ENCODE peak calls at places on chromosomes 2 and 18, in seven cellular contexts. J is SK-N-SH, B is GM23248, A is OCI-LY7, K is hepatocyte, V is HCT116, W is GM23338. T is an unnamed sample.
A peak's percentile ranks its signal among the peaks of the same experiment; 100 is the strongest.

GRCh38 chr2:7819860-7820259 is 862.0 kb upstream of the ID2 start:
- DNase-seq in J (no peak), B (no peak), A (no peak), K (peak; percentile 49), V (no peak), W (no peak), T (no peak)

GRCh38 chr2:43824512-43824911 is 14.1 kb downstream of the ABCG5 start:
- DNase-seq in J (no peak), B (no peak), A (no peak), K (no peak), V (no peak), W (no peak), T (no peak)

GRCh38 chr18:48939368-48940097 is 11.2 kb downstream of the SMAD7 start:
- DNase-seq in J (no peak), B (peak; percentile 75), A (no peak), K (no peak), V (no peak), W (peak; percentile 80), T (no peak)

GRCh38 chr2:20563833-20564232 is 87.1 kb downstream of the HS1BP3 start:
- DNase-seq in J (no peak), B (peak; percentile 96), A (no peak), K (no peak), V (no peak), W (no peak), T (no peak)

GRCh38 chr2:128710770-128711169 is 392.1 kb upstream of the HS6ST1 start:
- DNase-seq in J (no peak), B (no peak), A (no peak), K (no peak), V (no peak), W (no peak), T (no peak)

GRCh38 chr2:101718993-101719571 is 21.6 kb downstream of the MAP4K4 start:
- DNase-seq in J (no peak), B (peak; percentile 50), A (peak; percentile 71), K (no peak), V (no peak), W (no peak), T (no peak)

GRCh38 chr2:236949089-236949935 is 136.4 kb upstream of the COPS8 start:
- DNase-seq in J (no peak), B (no peak), A (no peak), K (no peak), V (no peak), W (peak; percentile 43), T (no peak)

GRCh38 chr2:168573128-168573903 is 117.2 kb downstream of the CERS6 start:
- DNase-seq in J (no peak), B (peak; percentile 76), A (no peak), K (no peak), V (no peak), W (no peak), T (no peak)

GRCh38 chr2:42935692-42936631 is 143.6 kb upstream of the HAAO start:
- DNase-seq in J (no peak), B (no peak), A (no peak), K (no peak), V (no peak), W (no peak), T (no peak)

GRCh38 chr2:95262896-95263542 is 11.2 kb upstream of the PROM2 start:
- DNase-seq in J (peak; percentile 1), B (no peak), A (no peak), K (no peak), V (no peak), W (no peak), T (no peak)

GRCh38 chr2:224357098-224357901 is 44.6 kb downstream of the FAM124B start:
- DNase-seq in J (peak; percentile 68), B (peak; percentile 74), A (peak; percentile 75), K (peak; percentile 77), V (peak; percentile 44), W (peak; percentile 73), T (peak; percentile 55)

GRCh38 chr2:220188031-220188430 is 560.6 kb downstream of the SLC4A3 start:
- DNase-seq in J (no peak), B (peak; percentile 88), A (no peak), K (peak; percentile 53), V (no peak), W (no peak), T (no peak)

GRCh38 chr2:15527074-15527739 is 33.9 kb downstream of the NBAS start:
- DNase-seq in J (no peak), B (no peak), A (no peak), K (no peak), V (no peak), W (peak; percentile 51), T (no peak)

GRCh38 chr2:42809131-42809875 is 16.9 kb upstream of the HAAO start:
- DNase-seq in J (peak; percentile 40), B (no peak), A (peak; percentile 29), K (peak; percentile 46), V (no peak), W (no peak), T (peak; percentile 13)

GRCh38 chr2:136424112-136424511 is 306.2 kb upstream of the CXCR4 start:
- DNase-seq in J (no peak), B (no peak), A (peak; percentile 14), K (no peak), V (no peak), W (no peak), T (no peak)

GRCh38 chr2:184683923-184684322 is 85.6 kb downstream of the ZNF804A start:
- DNase-seq in J (peak; percentile 15), B (no peak), A (no peak), K (no peak), V (no peak), W (no peak), T (no peak)

GRCh38 chr18:39840406-39840805 is 2114.6 kb upstream of the PIK3C3 start:
- DNase-seq in J (no peak), B (peak; percentile 52), A (no peak), K (no peak), V (no peak), W (no peak), T (no peak)

GRCh38 chr18:907171-907879 is 2.7 kb downstream of the ADCYAP1 start:
- DNase-seq in J (peak; percentile 49), B (peak; percentile 21), A (no peak), K (peak; percentile 39), V (no peak), W (peak; percentile 61), T (no peak)

DNA sequence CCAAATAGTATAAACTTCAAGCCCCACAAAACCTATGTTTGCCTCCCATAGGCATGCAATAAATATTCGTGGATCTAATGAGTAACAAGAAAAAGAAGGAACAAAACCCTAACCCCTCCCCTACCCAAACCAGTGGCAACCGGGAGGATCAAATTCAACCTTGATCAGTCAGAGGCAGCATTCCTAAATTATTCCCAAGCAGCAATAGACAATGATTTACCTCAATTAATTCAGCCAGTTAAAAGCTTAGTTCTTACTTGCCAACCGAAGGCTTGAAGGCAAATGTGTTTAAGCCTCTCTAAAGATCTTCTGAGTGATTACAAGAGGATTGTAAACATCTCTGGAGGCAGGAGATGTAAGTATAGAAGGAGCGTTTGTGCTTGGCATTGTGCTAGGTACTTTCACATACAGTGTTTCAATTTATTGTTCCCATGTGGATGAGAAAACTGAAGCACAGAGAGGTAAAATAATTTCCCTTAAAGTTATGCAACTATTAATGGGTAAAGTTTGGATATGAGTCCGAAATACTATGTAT is 197.7 kb downstream of the MTX2 start:
- DNase-seq in J (no peak), B (no peak), A (no peak), K (no peak), V (no peak), W (no peak), T (no peak)
- TF ChIP-seq EZH2phosphoT487 in J (no peak), B (no peak), A (no peak), K (no peak), V (no peak), W (no peak), T (no peak)

DNA sequence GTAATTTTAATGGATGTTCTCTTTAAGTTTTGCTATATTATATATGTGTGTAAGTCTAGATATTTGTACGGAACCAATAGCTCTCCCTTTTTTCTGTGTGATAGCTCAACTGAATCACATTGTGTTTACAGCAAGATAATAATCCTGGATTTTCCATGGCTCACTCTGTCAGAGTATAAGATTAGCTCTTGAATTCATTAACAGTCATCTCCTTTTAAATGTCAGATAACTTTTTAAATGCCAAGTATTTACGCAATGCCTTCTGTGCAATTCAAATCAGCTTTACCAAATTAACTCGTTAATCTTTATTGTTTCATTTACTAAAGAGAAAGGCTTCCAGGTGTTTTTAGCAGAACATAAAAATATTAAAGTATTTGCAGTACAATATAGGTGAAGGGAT is 76.9 kb downstream of the KIAA2012 start:
- DNase-seq in J (no peak), B (peak; percentile 61), A (no peak), K (no peak), V (no peak), W (no peak), T (no peak)
- H3K9me2 ChIP-seq in J (no peaks in the 10 kb centered on the region), B (no peaks in the 10 kb centered on the region), A (no peaks in the 10 kb centered on the region), K (no peaks in the 10 kb centered on the region), V (no peaks in the 10 kb centered on the region), W (peaks cover 8% of the 10 kb centered on the region), T (no peaks in the 10 kb centered on the region)

GRCh38 chr2:221791840-221792239 is 219.7 kb upstream of the EPHA4 start:
- DNase-seq in J (no peak), B (peak; percentile 38), A (no peak), K (no peak), V (no peak), W (no peak), T (no peak)
- TF ChIP-seq EZH2phosphoT487 in J (no peak), B (no peak), A (no peak), K (no peak), V (no peak), W (no peak), T (no peak)

DNA sequence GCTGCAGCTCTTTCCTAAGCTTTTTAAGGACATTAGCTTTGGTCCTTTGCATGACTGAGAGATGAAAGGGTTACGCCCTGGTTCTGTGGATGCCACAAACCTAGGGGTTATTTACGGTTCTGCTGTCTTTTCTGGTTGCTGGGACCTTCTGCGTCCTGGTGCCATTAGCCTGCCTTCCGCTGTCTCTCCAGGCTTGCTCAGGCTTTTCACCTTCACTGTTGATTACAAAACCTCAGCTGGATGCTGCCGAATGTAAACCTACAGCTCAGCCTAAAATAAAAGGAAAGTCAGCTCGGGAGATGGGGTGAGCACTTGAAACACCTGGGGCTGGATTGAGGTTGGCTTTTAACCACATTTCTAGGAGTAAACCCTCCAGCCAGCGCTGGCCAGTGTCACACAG is 130.9 kb upstream of the ARHGAP28 start:
- DNase-seq in J (no peak), B (no peak), A (no peak), K (no peak), V (no peak), W (peak; percentile 21), T (no peak)
- H3K9me2 ChIP-seq in J (no peaks in the 10 kb centered on the region), B (no peaks in the 10 kb centered on the region), A (no peaks in the 10 kb centered on the region), K (no peaks in the 10 kb centered on the region), V (no peaks in the 10 kb centered on the region), W (peaks cover 8% of the 10 kb centered on the region), T (no peaks in the 10 kb centered on the region)

DNA sequence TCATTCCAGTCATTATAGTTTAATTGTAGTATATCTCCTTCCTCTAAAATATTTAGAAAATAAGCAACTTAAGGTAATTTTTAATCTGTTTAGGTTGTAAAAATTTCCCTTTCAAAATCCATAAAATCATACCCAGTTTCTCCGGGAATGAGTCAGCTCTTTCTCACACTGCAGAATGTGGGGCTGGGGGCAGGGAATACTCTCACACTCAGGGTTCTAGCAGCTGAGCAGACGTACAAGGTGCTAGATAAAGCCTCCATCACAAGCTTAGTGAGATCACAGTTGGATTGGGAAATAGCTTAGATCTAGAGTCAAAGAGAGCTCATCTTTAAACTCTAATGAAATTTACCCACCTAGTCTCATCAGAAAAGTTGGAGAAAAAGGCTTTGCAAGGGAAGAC is 79.9 kb upstream of the FAM237A start:
- DNase-seq in J (no peak), B (peak; percentile 15), A (no peak), K (no peak), V (no peak), W (no peak), T (no peak)
- TF ChIP-seq EZH2phosphoT487 in J (no peak), B (no peak), A (no peak), K (no peak), V (no peak), W (no peak), T (no peak)

GRCh38 chr2:38697116-38697840 is 31.4 kb downstream of the GALM start:
- DNase-seq in J (no peak), B (no peak), A (no peak), K (no peak), V (no peak), W (no peak), T (no peak)
- H3K9me2 ChIP-seq in J (no peaks in the 10 kb centered on the region), B (no peaks in the 10 kb centered on the region), A (no peaks in the 10 kb centered on the region), K (no peaks in the 10 kb centered on the region), V (no peaks in the 10 kb centered on the region), W (no peaks in the 10 kb centered on the region), T (no peaks in the 10 kb centered on the region)